ENCODE peak calls at places on chromosomes 4 and X, in six cellular contexts. Y is AG08395, S is GM04503, E is left ventricle myocardium inferior, W is RCC 7860, F is NAMALWA. G is an unnamed sample.

GRCh38 chrX:51395807-51396728 is 63.4 kb downstream of the NUDT10 start:
- DNase-seq in Y (no peak), S (no peak), E (no peak), W (no peak), F (peak), G (no peak)

GRCh38 chrX:39953879-39954278 is 143.9 kb downstream of the BCOR start:
- DNase-seq in Y (no peak), S (no peak), E (peak), W (peak), F (no peak), G (no peak)

GRCh38 chr4:142567620-142568451 is 278.3 kb downstream of the INPP4B start:
- DNase-seq in Y (peak), S (no peak), E (no peak), W (no peak), F (no peak), G (no peak)

GRCh38 chr4:8772499-8773123 is 99.0 kb downstream of the HMX1 start:
- DNase-seq in Y (no peak), S (no peak), E (peak), W (no peak), F (no peak), G (no peak)

GRCh38 chr4:113618205-113618604 is 143.3 kb downstream of the CAMK2D start:
- DNase-seq in Y (no peak), S (no peak), E (no peak), W (no peak), F (peak), G (no peak)

GRCh38 chr4:1052231-1052671 is 40.8 kb downstream of the FGFRL1 start:
- DNase-seq in Y (no peak), S (no peak), E (no peak), W (no peak), F (no peak), G (no peak)

GRCh38 chrX:138765061-138765460 is 53.5 kb upstream of the FGF13 start:
- DNase-seq in Y (peak), S (peak), E (no peak), W (no peak), F (no peak), G (no peak)

GRCh38 chr4:133694416-133694815 is 507.2 kb downstream of the PABPC4L start:
- DNase-seq in Y (no peak), S (no peak), E (no peak), W (no peak), F (peak), G (no peak)

GRCh38 chrX:118963159-118963558 is 11.3 kb upstream of the LONRF3 start:
- DNase-seq in Y (no peak), S (no peak), E (no peak), W (no peak), F (no peak), G (no peak)

GRCh38 chrX:43564953-43565352 is 91.1 kb upstream of the MAOA start:
- DNase-seq in Y (no peak), S (no peak), E (no peak), W (no peak), F (no peak), G (no peak)

GRCh38 chr4:155818639-155819038 is 47.4 kb downstream of the ASIC5 start:
- DNase-seq in Y (no peak), S (no peak), E (no peak), W (no peak), F (no peak), G (no peak)

GRCh38 chr4:150972592-150972991 is 42.5 kb downstream of the LRBA start:
- DNase-seq in Y (no peak), S (no peak), E (no peak), W (no peak), F (no peak), G (no peak)

GRCh38 chr4:75699299-75699698 is 25.1 kb upstream of the USO1 start:
- DNase-seq in Y (no peak), S (no peak), E (no peak), W (no peak), F (peak), G (no peak)

GRCh38 chr4:156378053-156378665 is 424.5 kb upstream of the CTSO start:
- DNase-seq in Y (no peak), S (no peak), E (no peak), W (no peak), F (peak), G (no peak)

GRCh38 chr4:6331018-6331417 is 61.4 kb downstream of the WFS1 start:
- DNase-seq in Y (peak), S (no peak), E (no peak), W (no peak), F (peak), G (peak)

GRCh38 chrX:22912598-22912997 is 87.2 kb upstream of the DDX53 start:
- DNase-seq in Y (no peak), S (no peak), E (no peak), W (no peak), F (peak), G (no peak)

GRCh38 chrX:118536687-118537461 is 41.3 kb downstream of the DOCK11 start:
- DNase-seq in Y (no peak), S (no peak), E (no peak), W (no peak), F (peak), G (no peak)

GRCh38 chrX:68685722-68686683 is 38.5 kb downstream of the STARD8 start:
- DNase-seq in Y (peak), S (no peak), E (peak), W (no peak), F (no peak), G (no peak)

GRCh38 chrX:25427873-25428555 is 412.2 kb upstream of the ARX start:
- DNase-seq in Y (no peak), S (no peak), E (no peak), W (no peak), F (peak), G (no peak)

GRCh38 chr4:150231108-150231770 is 153.0 kb downstream of the DCLK2 start:
- DNase-seq in Y (no peak), S (no peak), E (no peak), W (no peak), F (no peak), G (no peak)

GRCh38 chrX:118528089-118528753 is 32.6 kb downstream of the DOCK11 start:
- DNase-seq in Y (no peak), S (no peak), E (no peak), W (no peak), F (no peak), G (no peak)

GRCh38 chr4:168483786-168484185 is 3.5 kb upstream of the DDX60L start:
- DNase-seq in Y (peak), S (no peak), E (no peak), W (no peak), F (no peak), G (no peak)

GRCh38 chr4:188411805-188412204 is 272.6 kb downstream of the TRIML1 start:
- DNase-seq in Y (no peak), S (no peak), E (no peak), W (no peak), F (no peak), G (no peak)

GRCh38 chrX:65034641-65035450 is 58.6 kb upstream of the ZC4H2 start:
- DNase-seq in Y (peak), S (peak), E (peak), W (peak), F (peak), G (no peak)

GRCh38 chr4:152590179-152591031 is 54.5 kb upstream of the FBXW7 start:
- DNase-seq in Y (peak), S (peak), E (no peak), W (peak), F (no peak), G (no peak)

GRCh38 chrX:112945796-112946195 is 105.2 kb upstream of the AMOT start:
- DNase-seq in Y (no peak), S (no peak), E (no peak), W (no peak), F (no peak), G (no peak)

GRCh38 chr4:6468376-6468775 is 4.0 kb downstream of the PPP2R2C start:
- DNase-seq in Y (no peak), S (no peak), E (no peak), W (no peak), F (no peak), G (no peak)

GRCh38 chr4:81562093-81562492 is 90.4 kb upstream of the RASGEF1B start:
- DNase-seq in Y (no peak), S (no peak), E (no peak), W (no peak), F (peak), G (no peak)

GRCh38 chrX:37943554-37943953 is 62.8 kb upstream of the SYTL5 start:
- DNase-seq in Y (no peak), S (no peak), E (no peak), W (no peak), F (no peak), G (no peak)

GRCh38 chr4:20320232-20320631 is 68.5 kb downstream of the SLIT2 start:
- DNase-seq in Y (no peak), S (no peak), E (no peak), W (no peak), F (no peak), G (no peak)

GRCh38 chr4:73984736-73985527 is 3.1 kb downstream of the PPBP start:
- DNase-seq in Y (no peak), S (no peak), E (no peak), W (no peak), F (no peak), G (no peak)

GRCh38 chr4:36256398-36256828 is 12.1 kb upstream of the ARAP2 start:
- DNase-seq in Y (no peak), S (no peak), E (no peak), W (no peak), F (peak), G (no peak)

GRCh38 chr4:94507708-94508107 is 56.0 kb downstream of the PDLIM5 start:
- DNase-seq in Y (peak), S (peak), E (peak), W (peak), F (no peak), G (no peak)